ENCODE peak calls at places on chromosomes 16 and 17, in four cellular contexts. Q is stimulated activated CD8-positive, alpha-beta memory T cell treated with anti-CD3 and anti-CD28 coated beads, Interleukin-4, amount 100 ng/mL, for 1 hour; M is CD8-positive, alpha-beta memory T cell; G is RCC 7860. X is an unnamed sample.

GRCh38 chr16:87627542-87628245 is 25.4 kb downstream of the JPH3 start:
- DNase-seq in M (no peak), G (no peak), Q (no peak), X (no peak)

GRCh38 chr16:83934684-83934977 is 18.4 kb upstream of the OSGIN1 start:
- DNase-seq in M (no peak), Q (no peak), G (no peak), X (no peak)

GRCh38 chr17:37068266-37068665 is 119.5 kb downstream of the AATF start:
- DNase-seq in M (no peak), Q (no peak), G (no peak), X (no peak)

GRCh38 chr16:28587386-28587785 is 9.5 kb downstream of the SULT1A2 start:
- DNase-seq in G (no peak), M (no peak), Q (no peak), X (peak; percentile 12)

GRCh38 chr16:86497551-86498021 is 12.7 kb upstream of the FOXF1 start:
- DNase-seq in G (no peak), Q (no peak), M (no peak), X (no peak)

GRCh38 chr16:3999479-3999868 is 116.8 kb downstream of the ADCY9 start:
- DNase-seq in G (no peak), M (no peak), Q (no peak), X (no peak)

GRCh38 chr17:59387351-59388069 is 56.1 kb downstream of the YPEL2 start:
- DNase-seq in Q (no peak), M (no peak), G (no peak), X (no peak)

GRCh38 chr17:32590974-32591373 is 104.2 kb downstream of the CDK5R1 start:
- DNase-seq in Q (no peak), M (no peak), G (no peak), X (no peak)

GRCh38 chr17:64615025-64615677 is 47.0 kb downstream of the SMURF2 start:
- DNase-seq in G (no peak), Q (no peak), M (no peak), X (no peak)

GRCh38 chr16:25568991-25569390 is 122.8 kb upstream of the HS3ST4 start:
- DNase-seq in G (no peak), M (no peak), Q (no peak), X (no peak)

GRCh38 chr16:58197314-58198012 is 443 bp downstream of the CSNK2A2 start:
- DNase-seq in G (no peak), Q (no peak), M (no peak), X (no peak)

GRCh38 chr17:33291248-33292183 is 1.6 kb downstream of the ASIC2 start:
- DNase-seq in G (no peak), Q (no peak), M (no peak), X (no peak)

GRCh38 chr17:43169561-43170139 is 1.4 kb upstream of the NBR1 start:
- DNase-seq in Q (no peak), G (no peak), M (peak; percentile 50), X (no peak)

GRCh38 chr17:32609085-32609484 is 122.3 kb downstream of the CDK5R1 start:
- DNase-seq in G (peak; percentile 52), M (peak; percentile 83), Q (peak; percentile 42), X (no peak)

GRCh38 chr17:28725660-28726395 is at the start of gene TLCD1:
- DNase-seq in G (peak; percentile 84), Q (no peak), M (peak; percentile 71), X (peak; percentile 59)

X was measured in SW 1271.